ENCODE peak calls at places on chromosome 15, in nine cellular contexts. V is activated T-helper 1 cell treated with anti-CD3 and anti-CD28 coated beads, Interleukin-12 subunit alpha, Interleukin-12 subunit beta, Interleukin-2, Interleukin-4 antibody, amounts not matched to agents 30 ng/mL and 10 ng/mL and 1 ng/mL, durations not matched to agents 14 hours and 24 hours and 36 hours; Z is iris pigment epithelial cell; G is NCI-H1092; L is AG09309; S is DMS 273 treated with DMSO at 0.1 percent for 48 hours; Y is LoVo; W is SJSA1; C is activated CD8-positive, alpha-beta memory T cell treated with anti-CD3 and anti-CD28 coated beads for 48 hours. M is an unnamed sample.
A peak's percentile ranks its signal among the peaks of the same experiment; 100 is the strongest.

GRCh38 chr15:28873585-28874139 is 12.1 kb upstream of the APBA2 start:
- DNase-seq in W (no peak), Z (no peak), V (no peak), G (no peak), C (no peak), S (peak; percentile 44), Y (no peak), L (no peak), M (no peak)

GRCh38 chr15:31402511-31403056 is 75.9 kb downstream of the KLF13 start:
- DNase-seq in Y (no peak), V (no peak), G (no peak), S (peak; percentile 22), C (no peak), Z (peak; percentile 18), W (no peak), L (peak; percentile 34), M (no peak)

GRCh38 chr15:62899090-62899493 is 143.5 kb upstream of the TPM1 start:
- DNase-seq in S (no peak), L (no peak), C (no peak), W (no peak), Z (no peak), V (no peak), Y (peak; percentile 41), G (no peak), M (peak; percentile 39)

GRCh38 chr15:70048578-70048977 is 49.1 kb downstream of the TLE3 start:
- DNase-seq in C (no peak), G (no peak), L (no peak), Z (no peak), W (no peak), S (no peak), Y (no peak), V (no peak), M (no peak)

GRCh38 chr15:60076582-60077263 is 72.6 kb downstream of the FOXB1 start:
- DNase-seq in L (no peak), Y (no peak), G (no peak), V (no peak), W (no peak), Z (no peak), C (no peak), S (no peak), M (no peak)

GRCh38 chr15:83205725-83206324 is 1.8 kb downstream of the HDGFL3 start:
- DNase-seq in W (no peak), G (peak; percentile 3), Y (no peak), S (no peak), Z (peak; percentile 86), V (no peak), C (no peak), L (peak; percentile 16), M (peak; percentile 64)

GRCh38 chr15:96353931-96354730 is 23.6 kb downstream of the NR2F2 start:
- DNase-seq in S (no peak), Z (peak; percentile 62), C (no peak), L (no peak), V (no peak), W (no peak), Y (no peak), G (no peak), M (no peak)

GRCh38 chr15:34318277-34319079 is 19.1 kb downstream of the SLC12A6 start:
- DNase-seq in C (no peak), G (no peak), S (no peak), L (no peak), W (no peak), Y (peak; percentile 89), Z (peak; percentile 68), V (no peak), M (peak; percentile 69)

GRCh38 chr15:98408231-98408630 is 240.1 kb upstream of the IGF1R start:
- DNase-seq in V (no peak), L (no peak), Y (no peak), C (no peak), Z (no peak), S (no peak), W (no peak), G (no peak), M (no peak)

GRCh38 chr15:33675246-33675645 is 293.1 kb upstream of the CHRM5 start:
- DNase-seq in L (no peak), S (peak; percentile 3), V (no peak), Z (peak; percentile 25), Y (peak; percentile 15), G (no peak), C (no peak), W (no peak), M (no peak)

GRCh38 chr15:63010386-63010785 is 32.2 kb upstream of the TPM1 start:
- DNase-seq in Z (no peak), V (no peak), S (no peak), W (no peak), Y (no peak), C (no peak), G (no peak), L (no peak), M (no peak)

GRCh38 chr15:93986400-93986984 is 244.9 kb upstream of the MCTP2 start:
- DNase-seq in Z (no peak), L (no peak), W (no peak), S (no peak), Y (no peak), G (no peak), C (no peak), V (no peak), M (no peak)

GRCh38 chr15:82849556-82850241 is 40.3 kb downstream of the WHAMM start:
- DNase-seq in G (peak; percentile 58), V (peak; percentile 39), Y (no peak), C (no peak), S (peak; percentile 51), Z (peak; percentile 85), L (peak; percentile 55), W (no peak), M (peak; percentile 55)

GRCh38 chr15:63615935-63616334 is 18.7 kb downstream of the FBXL22 start:
- DNase-seq in L (no peak), C (no peak), V (no peak), Z (no peak), S (no peak), W (no peak), G (no peak), Y (no peak), M (peak; percentile 32)

GRCh38 chr15:74525328-74525727 is 15.7 kb upstream of the ARID3B start:
- DNase-seq in S (no peak), V (no peak), G (no peak), C (no peak), Y (no peak), W (no peak), L (no peak), Z (no peak), M (no peak)